ENCODE peak calls at places on chromosome 22, in seven cellular contexts. D is epithelial cell of prostate; K is activated naive CD4-positive, alpha-beta T cell; O is WTC11; L is CD4-positive, alpha-beta T cell; Z is effector CD8-positive, alpha-beta T cell; G is GM20000. N is an unnamed sample.

GRCh38 chr22:21726650-21727049 is 8.9 kb downstream of the YPEL1 start:
- DNase-seq in D (no peak), K (no peak), O (peak), L (no peak), Z (no peak), G (peak), N (no peak)

GRCh38 chr22:28855355-28856094 is 27.8 kb upstream of the ZNRF3 start:
- DNase-seq in D (peak), K (no peak), O (peak), L (no peak), Z (peak), G (peak), N (peak)

GRCh38 chr22:46735747-46736608 is 2.1 kb downstream of the CERK start:
- DNase-seq in D (no peak), K (no peak), O (peak), L (peak), Z (no peak), G (no peak), N (no peak)

GRCh38 chr22:30285846-30286200 is 3.5 kb downstream of the CASTOR1 start:
- DNase-seq in D (no peak), K (no peak), O (no peak), L (no peak), Z (no peak), G (no peak), N (no peak)

GRCh38 chr22:23898006-23898974 is 4.1 kb downstream of the MIF start:
- DNase-seq in D (no peak), K (no peak), O (no peak), L (no peak), Z (no peak), G (no peak), N (no peak)

GRCh38 chr22:32717337-32718240 is 83.9 kb upstream of the TIMP3 start:
- DNase-seq in D (no peak), K (no peak), O (no peak), L (no peak), Z (no peak), G (no peak), N (no peak)

GRCh38 chr22:48798281-48799226 is 1029.1 kb downstream of the BRD1 start:
- DNase-seq in D (no peak), K (no peak), O (no peak), L (no peak), Z (no peak), G (no peak), N (no peak)

GRCh38 chr22:25051073-25051472 is 98.6 kb downstream of the KIAA1671 start:
- DNase-seq in D (no peak), K (no peak), O (peak), L (no peak), Z (no peak), G (no peak), N (no peak)

GRCh38 chr22:17924735-17925727 is 99.3 kb downstream of the MICAL3 start:
- DNase-seq in D (no peak), K (no peak), O (no peak), L (no peak), Z (no peak), G (no peak), N (no peak)

GRCh38 chr22:45903355-45904149 is 73.4 kb downstream of the WNT7B start:
- DNase-seq in D (no peak), K (no peak), O (no peak), L (no peak), Z (no peak), G (no peak), N (no peak)

GRCh38 chr22:44187652-44188230 is 7.0 kb downstream of the PARVG start:
- DNase-seq in D (no peak), K (no peak), O (no peak), L (no peak), Z (no peak), G (no peak), N (no peak)

GRCh38 chr22:36365020-36365411 is 22.8 kb downstream of the MYH9 start:
- DNase-seq in D (no peak), K (peak), O (no peak), L (peak), Z (peak), G (peak), N (peak)

GRCh38 chr22:32040324-32040904 is 2.6 kb upstream of the SLC5A1 start:
- DNase-seq in D (no peak), K (no peak), O (no peak), L (no peak), Z (no peak), G (no peak), N (no peak)

GRCh38 chr22:45188779-45189178 is 25.1 kb downstream of the NUP50 start:
- DNase-seq in D (no peak), K (no peak), O (no peak), L (peak), Z (no peak), G (no peak), N (no peak)

GRCh38 chr22:37610480-37611148 is 2.0 kb downstream of the GGA1 start:
- DNase-seq in D (no peak), K (no peak), O (no peak), L (no peak), Z (no peak), G (no peak), N (no peak)

GRCh38 chr22:46452195-46453005 is 85.0 kb downstream of the CELSR1 start:
- DNase-seq in D (no peak), K (no peak), O (no peak), L (no peak), Z (no peak), G (no peak), N (no peak)

GRCh38 chr22:38077096-38077495 is 6.9 kb downstream of the SLC16A8 start:
- DNase-seq in D (no peak), K (no peak), O (no peak), L (no peak), Z (no peak), G (no peak), N (no peak)

GRCh38 chr22:19974935-19975706 is 33.5 kb upstream of the TXNRD2 start:
- DNase-seq in D (no peak), K (no peak), O (no peak), L (no peak), Z (no peak), G (no peak), N (no peak)

GRCh38 chr22:45911601-45912271 is 65.2 kb downstream of the WNT7B start:
- DNase-seq in D (no peak), K (no peak), O (no peak), L (no peak), Z (no peak), G (no peak), N (no peak)

GRCh38 chr22:31496735-31497146 is 405 bp downstream of the SFI1 start:
- DNase-seq in D (no peak), K (peak), O (no peak), L (peak), Z (peak), G (no peak), N (no peak)

GRCh38 chr22:23217171-23218052 is 37.1 kb downstream of the BCR start:
- DNase-seq in D (no peak), K (no peak), O (no peak), L (no peak), Z (no peak), G (no peak), N (no peak)

GRCh38 chr22:36144886-36145541 is 15.5 kb downstream of the APOL3 start:
- DNase-seq in D (no peak), K (no peak), O (peak), L (peak), Z (no peak), G (peak), N (no peak)

GRCh38 chr22:41341990-41342389 is 39.8 kb upstream of the TEF start:
- DNase-seq in D (no peak), K (no peak), O (no peak), L (no peak), Z (no peak), G (peak), N (no peak)

GRCh38 chr22:43256569-43257360 is 69.8 kb upstream of the TTLL12 start:
- DNase-seq in D (no peak), K (no peak), O (no peak), L (no peak), Z (no peak), G (no peak), N (no peak)

GRCh38 chr22:48944756-48945620 is 882.7 kb downstream of the BRD1 start:
- DNase-seq in D (no peak), K (no peak), O (no peak), L (peak), Z (no peak), G (no peak), N (peak)

GRCh38 chr22:21449531-21450319 is 17.5 kb upstream of the TMEM191C start:
- DNase-seq in D (no peak), K (no peak), O (peak), L (peak), Z (no peak), G (no peak), N (no peak)

GRCh38 chr22:33326540-33327295 is 268.5 kb upstream of the SYN3 start:
- DNase-seq in D (no peak), K (no peak), O (no peak), L (no peak), Z (no peak), G (no peak), N (no peak)